ENCODE peak calls at places on chromosome 16, in five cellular contexts. A is IMR-90, G is Caki2, C is fibroblast of mammary gland, S is neuronal stem cell. O is an unnamed sample.

GRCh38 chr16:80512460-80512859 is 28.3 kb upstream of the DYNLRB2 start:
- DNase-seq in A (no peak), G (no peak), C (no peak), S (no peak), O (no peak)

GRCh38 chr16:88624481-88624880 is 13.9 kb upstream of the IL17C start:
- DNase-seq in A (no peak), G (no peak), C (no peak), S (no peak), O (no peak)

GRCh38 chr16:30934827-30935557 is 11.6 kb downstream of the FBXL19 start:
- DNase-seq in A (peak; percentile 55), G (peak; percentile 74), C (peak; percentile 64), S (no peak), O (peak; percentile 70)

GRCh38 chr16:25269879-25270278 is 12.2 kb upstream of the ZKSCAN2 start:
- DNase-seq in A (no peak), G (no peak), C (no peak), S (no peak), O (no peak)

GRCh38 chr16:29790949-29791844 is 646 bp downstream of the KIF22 start:
- DNase-seq in A (no peak), G (no peak), C (no peak), S (no peak), O (peak; percentile 25)

GRCh38 chr16:15900357-15900756 is 12.0 kb upstream of the CEP20 start:
- DNase-seq in A (no peak), G (no peak), C (no peak), S (no peak), O (no peak)

GRCh38 chr16:84913315-84913714 is 93.5 kb downstream of the CRISPLD2 start:
- DNase-seq in A (no peak), G (no peak), C (no peak), S (no peak), O (no peak)

GRCh38 chr16:74466872-74467271 is 45.6 kb upstream of the CLEC18B start:
- DNase-seq in A (no peak), G (no peak), C (no peak), S (no peak), O (no peak)

GRCh38 chr16:15513169-15513568 is 78.8 kb downstream of the BMERB1 start:
- DNase-seq in A (no peak), G (no peak), C (no peak), S (no peak), O (no peak)

GRCh38 chr16:77579283-77579985 is 142.9 kb upstream of the NUDT7 start:
- DNase-seq in A (peak; percentile 6), G (peak; percentile 39), C (peak; percentile 73), S (no peak), O (peak; percentile 90)

GRCh38 chr16:88301886-88302285 is 80.9 kb upstream of the ZNF469 start:
- DNase-seq in A (no peak), G (no peak), C (no peak), S (no peak), O (no peak)

GRCh38 chr16:983044-984030 is 1.8 kb downstream of the SOX8 start:
- DNase-seq in A (no peak), G (no peak), C (no peak), S (no peak), O (no peak)

GRCh38 chr16:31072540-31073072 is 1.4 kb downstream of the ZNF668 start:
- DNase-seq in A (peak; percentile 69), G (no peak), C (peak; percentile 64), S (peak; percentile 24), O (peak; percentile 75)

GRCh38 chr16:85557083-85557975 is 55.8 kb upstream of the GSE1 start:
- DNase-seq in A (no peak), G (peak; percentile 50), C (no peak), S (no peak), O (peak; percentile 64)

GRCh38 chr16:27314161-27314723 is 468 bp downstream of the IL4R start:
- DNase-seq in A (peak; percentile 97), G (peak; percentile 54), C (peak; percentile 98), S (no peak), O (peak; percentile 98)

GRCh38 chr16:88906535-88907105 is 40.2 kb upstream of the PABPN1L start:
- DNase-seq in A (no peak), G (no peak), C (no peak), S (no peak), O (no peak)

O was measured in mesenchymal stem cell.